ENCODE peak calls at places on chromosomes 3 and 15, in four cellular contexts. Z is neuronal stem cell, G is mesendoderm, Y is H1. X is an unnamed sample.

GRCh38 chr3:197686899-197687298 is 49.8 kb downstream of the RUBCN start:
- DNase-seq in Z (no peak), G (no peak), Y (no peak), X (no peak)

GRCh38 chr15:50929062-50929461 is 20.6 kb downstream of the AP4E1 start:
- DNase-seq in G (no peak), Z (no peak), Y (no peak), X (no peak)

GRCh38 chr3:56976666-56977560 is 83.6 kb upstream of the SPATA12 start:
- DNase-seq in G (peak; percentile 48), Y (no peak), Z (no peak), X (no peak)

GRCh38 chr15:51077565-51078153 is 17.0 kb downstream of the TNFAIP8L3 start:
- DNase-seq in G (peak; percentile 93), Y (peak; percentile 66), Z (peak; percentile 49), X (peak; percentile 91)

GRCh38 chr15:89591834-89592233 is 16.6 kb downstream of the TICRR start:
- DNase-seq in Y (no peak), Z (no peak), G (no peak), X (no peak)

GRCh38 chr3:177131927-177132636 is 65.2 kb downstream of the TBL1XR1 start:
- DNase-seq in Y (no peak), G (no peak), Z (no peak), X (no peak)

GRCh38 chr15:29057856-29058255 is 172.1 kb downstream of the APBA2 start:
- DNase-seq in G (no peak), Y (no peak), Z (no peak), X (no peak)

GRCh38 chr3:146065573-146066006 is 95.4 kb downstream of the PLOD2 start:
- DNase-seq in G (peak; percentile 54), Z (peak; percentile 44), Y (no peak), X (no peak)

GRCh38 chr3:117252651-117253050 is 543.1 kb downstream of the TUSC7 start:
- DNase-seq in Y (no peak), Z (no peak), G (peak; percentile 5), X (no peak)

GRCh38 chr3:172129868-172130751 is 90.7 kb downstream of the FNDC3B start:
- DNase-seq in G (peak; percentile 94), Y (no peak), Z (no peak), X (no peak)
- H2BK15ac ChIP-seq in G (no peak overlapping the region), Y (no peak overlapping the region), Z (no peak overlapping the region), X (no peak overlapping the region)

GRCh38 chr3:61853912-61854311 is 292.5 kb downstream of the PTPRG start:
- DNase-seq in Z (no peak), G (no peak), Y (no peak), X (no peak)
- H3K23ac ChIP-seq in Z (no peak overlapping the region), G (no peak overlapping the region), Y (no peak overlapping the region), X (no peak overlapping the region)

DNA sequence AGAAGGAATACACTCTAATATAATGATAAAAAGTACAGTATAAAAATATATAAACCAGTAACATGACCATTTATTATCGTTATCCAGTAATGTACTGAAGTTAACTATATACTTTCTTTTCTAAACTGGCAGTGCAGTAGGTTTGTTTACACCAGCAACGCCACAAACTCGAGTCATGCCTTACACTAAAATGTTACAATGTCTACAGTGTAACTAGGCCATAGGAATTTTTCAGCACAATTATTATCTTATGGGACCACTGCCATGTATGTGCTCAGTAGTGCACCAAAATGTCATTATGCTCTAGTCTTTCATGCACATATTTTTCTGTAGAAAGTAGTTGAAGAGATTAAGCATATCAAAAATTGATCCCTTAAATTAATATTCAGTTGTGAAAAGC is 609.8 kb upstream of the BCHE start:
- DNase-seq in G (no peak), Z (no peak), Y (no peak), X (no peak)
- H2BK15ac ChIP-seq in G (no peak overlapping the region), Z (no peak overlapping the region), Y (no peak overlapping the region), X (no peak overlapping the region)

GRCh38 chr3:8559351-8559750 is 57.7 kb downstream of the LMCD1 start:
- DNase-seq in Y (no peak), G (no peak), Z (no peak), X (no peak)
- H3K23ac ChIP-seq in Y (no peak overlapping the region), G (no peak overlapping the region), Z (no peak overlapping the region), X (no peak overlapping the region)

DNA sequence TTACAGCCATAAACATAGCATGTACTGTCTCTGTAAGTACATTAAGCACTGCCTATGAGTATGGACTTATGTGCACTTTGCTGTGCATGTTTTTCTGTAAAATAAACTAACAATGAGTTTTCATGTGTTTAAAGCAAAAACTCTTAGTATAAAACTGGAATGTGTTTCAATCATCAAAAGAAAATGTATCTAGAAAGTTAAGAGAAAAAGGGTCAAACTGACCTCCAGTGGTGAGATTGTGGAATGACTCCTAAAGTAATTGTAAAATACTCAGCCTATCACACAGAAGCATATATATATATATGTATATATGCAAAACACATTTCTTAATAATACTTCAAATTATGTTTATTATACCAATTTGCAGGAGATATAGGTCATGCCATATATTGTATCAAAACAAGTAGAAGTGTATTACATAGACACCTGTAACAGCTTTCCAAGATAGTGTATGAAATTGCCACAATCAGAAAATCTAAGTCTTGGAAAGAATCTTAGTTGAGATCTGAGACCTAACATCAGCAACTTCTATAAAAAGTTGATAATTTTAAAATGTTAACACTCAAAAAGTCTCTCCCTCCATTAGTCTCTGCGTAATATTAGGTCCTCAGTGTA is 199.6 kb downstream of the FMN1 start:
- DNase-seq in G (peak; percentile 24), Z (no peak), Y (no peak), X (no peak)
- H2BK15ac ChIP-seq in G (no peak overlapping the region), Z (no peak overlapping the region), Y (no peak overlapping the region), X (no peak overlapping the region)

DNA sequence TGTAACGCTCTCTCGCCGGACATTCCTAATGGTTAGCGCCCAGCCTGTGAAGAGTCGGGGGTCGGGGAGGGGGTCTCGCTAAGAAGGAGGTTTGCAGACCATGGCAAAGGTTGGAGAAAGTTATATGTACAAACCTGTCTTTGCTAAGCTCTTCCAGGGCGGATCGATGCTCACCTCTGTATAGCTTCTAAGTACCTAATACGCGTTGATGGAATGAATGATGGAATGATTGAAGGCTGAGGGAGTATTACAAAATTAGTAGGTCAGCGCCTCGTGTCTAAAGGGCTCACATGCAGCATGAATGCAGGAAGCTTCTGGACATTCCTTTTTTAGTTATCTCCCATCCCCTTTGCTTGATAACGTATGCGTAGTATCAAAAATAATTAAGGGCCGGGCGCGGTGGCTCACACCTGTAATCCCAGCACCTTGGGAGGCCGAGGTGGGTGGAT is 305 bp upstream of the KPNA1 start:
- DNase-seq in Z (no peak), G (no peak), Y (no peak), X (no peak)
- H3K23ac ChIP-seq in Z (no peak overlapping the region), G (no peak overlapping the region), Y (no peak overlapping the region), X (no peak overlapping the region)

DNA sequence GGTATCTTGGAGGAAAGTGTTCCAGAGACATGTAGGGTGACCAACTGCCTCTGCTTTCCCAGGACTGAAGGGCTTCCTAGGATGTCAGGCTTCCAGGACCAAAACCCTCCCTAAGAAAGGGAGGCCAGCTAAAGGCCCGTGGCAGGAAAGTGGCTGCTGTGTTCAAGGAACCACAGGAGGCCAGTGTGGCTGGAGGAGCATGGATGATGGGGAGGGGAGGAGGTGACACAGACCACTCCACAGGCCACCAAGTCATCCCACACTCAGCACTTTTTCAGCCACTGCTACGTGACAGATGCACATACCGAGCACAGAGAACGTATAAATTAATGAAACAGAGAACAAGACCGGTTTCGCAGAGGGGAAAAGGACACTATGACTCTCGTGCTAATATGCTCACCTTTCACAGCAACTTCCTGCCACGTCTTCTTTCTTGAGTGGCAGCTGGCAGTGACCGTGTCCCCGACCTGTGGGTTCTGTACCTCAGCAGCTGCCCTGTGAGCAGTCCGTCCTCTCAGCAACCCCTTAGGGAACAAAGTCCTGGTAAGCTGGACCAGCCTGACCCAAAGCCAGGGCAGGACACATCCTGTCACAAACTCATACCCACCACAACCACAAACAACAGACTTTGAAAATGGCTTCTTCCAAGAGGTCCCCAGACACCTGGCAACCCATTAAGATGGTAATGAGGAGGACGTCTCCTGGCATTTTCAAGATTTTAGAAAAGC is 244.7 kb downstream of the VPS13C start:
- DNase-seq in Y (no peak), G (no peak), Z (no peak), X (no peak)
- H2BK15ac ChIP-seq in Y (no peak overlapping the region), G (no peak overlapping the region), Z (no peak overlapping the region), X (no peak overlapping the region)

X was measured in H9.